ENCODE peak calls at places on chromosomes 6 and 20, in nine cellular contexts. L, Z, S, N, I, H, Y, F and A are unnamed samples.

GRCh38 chr20:58479666-58480454 is 35.3 kb downstream of the APCDD1L start:
- DNase-seq in L (no peak), Z (no peak), N (no peak), Y (no peak), S (no peak), H (no peak), F (peak; percentile 38), I (no peak), A (no peak)

GRCh38 chr6:170200458-170200891 is 90.4 kb downstream of the DLL1 start:
- DNase-seq in H (peak; percentile 16), L (no peak), Y (no peak), N (no peak), I (no peak), Z (no peak), S (peak; percentile 30), F (no peak), A (no peak)

GRCh38 chr20:62350098-62350628 is 16.9 kb downstream of the LAMA5 start:
- DNase-seq in S (peak; percentile 99), I (no peak), H (peak; percentile 53), Z (no peak), Y (no peak), F (no peak), L (peak; percentile 9), N (peak; percentile 52), A (no peak)

GRCh38 chr6:111925296-111925695 is 52.0 kb upstream of the FYN start:
- DNase-seq in H (no peak), Z (peak; percentile 59), F (no peak), I (no peak), Y (peak; percentile 68), L (no peak), S (peak; percentile 57), N (no peak), A (no peak)

GRCh38 chr6:44657201-44657824 is 269.8 kb downstream of the CDC5L start:
- DNase-seq in I (no peak), L (no peak), Y (peak; percentile 29), Z (no peak), H (no peak), F (no peak), N (no peak), S (no peak), A (no peak)

GRCh38 chr6:161498359-161498758 is 224.5 kb upstream of the AGPAT4 start:
- DNase-seq in I (peak; percentile 24), L (no peak), N (peak; percentile 18), Y (peak; percentile 13), H (no peak), Z (no peak), S (peak; percentile 75), F (no peak), A (no peak)

GRCh38 chr6:98808522-98809210 is 25.7 kb upstream of the POU3F2 start:
- DNase-seq in I (no peak), N (no peak), L (no peak), H (no peak), Z (no peak), Y (peak; percentile 7), S (no peak), F (no peak), A (no peak)

GRCh38 chr6:63663147-63663877 is 27.7 kb downstream of the PHF3 start:
- DNase-seq in I (no peak), F (no peak), Z (peak; percentile 69), S (peak; percentile 66), N (no peak), L (no peak), H (no peak), Y (peak; percentile 62), A (no peak)

GRCh38 chr6:170075659-170076223 is 215.1 kb downstream of the DLL1 start:
- DNase-seq in N (no peak), S (no peak), F (peak; percentile 53), H (no peak), I (peak; percentile 1), Z (no peak), L (no peak), Y (no peak), A (no peak)

GRCh38 chr20:24565952-24566351 is 96.5 kb downstream of the SYNDIG1 start:
- DNase-seq in I (no peak), Y (no peak), N (no peak), L (no peak), F (no peak), Z (no peak), S (no peak), H (no peak), A (no peak)

GRCh38 chr6:89251976-89252375 is 34.8 kb upstream of the GABRR1 start:
- DNase-seq in I (no peak), Z (no peak), L (no peak), N (no peak), Y (no peak), F (no peak), S (no peak), H (no peak), A (no peak)

GRCh38 chr6:130632897-130633296 is 194.3 kb upstream of the SMLR1 start:
- DNase-seq in Y (no peak), L (no peak), F (no peak), N (no peak), Z (no peak), H (no peak), S (no peak), I (no peak), A (no peak)

GRCh38 chr6:153038378-153038777 is 35.9 kb upstream of the MTRF1L start:
- DNase-seq in N (no peak), F (no peak), Y (peak; percentile 43), S (peak; percentile 77), L (no peak), H (no peak), Z (no peak), I (no peak), A (peak; percentile 66)

GRCh38 chr6:21587925-21588811 is 5.4 kb upstream of the SOX4 start:
- DNase-seq in S (peak; percentile 62), L (peak; percentile 51), H (peak; percentile 72), Y (peak; percentile 63), Z (peak; percentile 83), I (peak; percentile 63), N (peak; percentile 24), F (peak; percentile 71), A (no peak)

GRCh38 chr20:18323705-18324104 is 35.4 kb downstream of the ZNF133 start:
- DNase-seq in H (no peak), F (no peak), Z (no peak), S (no peak), L (no peak), I (no peak), Y (no peak), N (no peak), A (no peak)

GRCh38 chr20:47244451-47244850 is 112.0 kb downstream of the ZMYND8 start:
- DNase-seq in F (no peak), H (no peak), S (peak; percentile 60), L (no peak), I (no peak), N (no peak), Y (no peak), Z (no peak), A (no peak)

GRCh38 chr6:128801621-128802020 is 81.3 kb upstream of the LAMA2 start:
- DNase-seq in F (no peak), Y (no peak), I (no peak), L (no peak), N (no peak), S (no peak), Z (no peak), H (no peak), A (no peak)
- TF ChIP-seq CTCF in F (no peak), Y (no peak), I (no peak), L (no peak), N (no peak), S (no peak), Z (no peak), H (no peak), A (no peak)

DNA sequence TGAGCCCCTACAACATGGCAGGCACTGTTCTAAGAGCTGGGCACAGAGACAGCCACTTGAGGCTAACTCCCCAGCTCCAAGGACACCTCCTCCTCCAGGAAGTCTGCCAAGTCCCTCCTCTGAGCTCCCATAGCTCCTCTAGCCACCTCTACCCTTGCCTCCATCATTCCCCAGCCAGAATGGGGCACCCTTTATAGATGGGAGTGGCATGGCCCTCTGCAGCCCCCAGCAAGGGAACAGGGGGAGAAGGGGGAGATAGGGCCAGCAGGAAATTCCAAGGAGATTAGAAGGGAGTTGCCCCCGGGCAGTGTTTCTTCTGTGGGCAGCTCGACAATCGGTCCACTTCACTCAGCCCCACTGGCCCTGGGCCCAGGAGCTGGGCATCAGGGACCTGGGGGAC is 19.7 kb upstream of the TLDC2 start:
- DNase-seq in Y (no peak), I (no peak), N (no peak), L (no peak), F (no peak), S (no peak), Z (peak; percentile 24), H (no peak), A (no peak)
- H3K4me3 ChIP-seq in Y (no peak overlapping the region), I (no peak overlapping the region), N (no peak overlapping the region), L (no peak overlapping the region), F (no peak overlapping the region), S (no peak overlapping the region), Z (no peak overlapping the region), H (no peak overlapping the region), A (no peak overlapping the region)

GRCh38 chr20:63769891-63770474 is 30.4 kb downstream of the SLC2A4RG start:
- DNase-seq in L (no peak), Z (no peak), I (no peak), F (no peak), N (no peak), Y (no peak), S (no peak), H (no peak), A (no peak)

GRCh38 chr20:63773571-63774347 is 34.2 kb downstream of the SLC2A4RG start:
- DNase-seq in F (no peak), L (no peak), I (no peak), H (no peak), N (no peak), Y (no peak), Z (no peak), S (no peak), A (no peak)

GRCh38 chr20:63772781-63773520 is 33.4 kb downstream of the SLC2A4RG start:
- DNase-seq in F (no peak), Z (no peak), L (no peak), H (no peak), Y (no peak), N (no peak), S (peak; percentile 16), I (no peak), A (peak; percentile 1)

GRCh38 chr20:63768591-63769515 is 29.3 kb downstream of the SLC2A4RG start:
- DNase-seq in Y (no peak), N (no peak), S (no peak), F (no peak), I (no peak), H (no peak), L (no peak), Z (no peak), A (no peak)

GRCh38 chr20:63771046-63771707 is 31.6 kb downstream of the SLC2A4RG start:
- DNase-seq in L (no peak), H (no peak), I (no peak), Y (no peak), S (no peak), Z (no peak), F (no peak), N (no peak), A (no peak)
- TF ChIP-seq CTCF in L (no peak), H (no peak), I (no peak), Y (no peak), S (no peak), Z (no peak), F (no peak), N (no peak), A (no peak)

GRCh38 chr6:43184268-43184985 is 2.4 kb downstream of the CUL9 start:
- DNase-seq in L (no peak), H (no peak), F (no peak), Y (no peak), I (no peak), N (no peak), S (peak; percentile 20), Z (no peak), A (no peak)
- H3K4me3 ChIP-seq in L (no peak overlapping the region), H (no peak overlapping the region), F (no peak overlapping the region), Y (no peak overlapping the region), I (no peak overlapping the region), N (no peak overlapping the region), S (no peak overlapping the region), Z (no peak overlapping the region), A (no peak overlapping the region)

GRCh38 chr20:1304711-1305515 is 24.0 kb downstream of the SDCBP2 start:
- DNase-seq in S (no peak), L (no peak), H (no peak), F (no peak), Z (no peak), Y (no peak), N (no peak), I (no peak), A (no peak)
- TF ChIP-seq CTCF in S (no peak), L (no peak), H (no peak), F (no peak), Z (no peak), Y (no peak), N (no peak), I (no peak), A (no peak)